ENCODE peak calls at places on chromosomes 13 and 19, in seven cellular contexts. Z is adrenal gland, M is breast epithelium, W is NB4, I is body of pancreas, T is vagina, U is tibial nerve. O is an unnamed sample.

GRCh38 chr13:30418075-30418715 is 4.1 kb upstream of the UBE2L5 start:
- DNase-seq in Z (no peak), M (no peak), W (no peak), I (no peak), T (no peak), U (no peak), O (no peak)

GRCh38 chr13:72696590-72696989 is 30.8 kb downstream of the MZT1 start:
- DNase-seq in Z (no peak), M (no peak), W (no peak), I (no peak), T (no peak), U (no peak), O (no peak)

GRCh38 chr13:39385154-39385553 is 217.8 kb downstream of the LHFPL6 start:
- DNase-seq in Z (no peak), M (no peak), W (no peak), I (no peak), T (no peak), U (no peak), O (no peak)

GRCh38 chr13:102597029-102598015 is 536 bp downstream of the TPP2 start:
- DNase-seq in Z (peak; percentile 15), M (no peak), W (peak; percentile 59), I (peak; percentile 12), T (no peak), U (no peak), O (peak; percentile 55)

GRCh38 chr19:10537668-10538067 is 6.0 kb upstream of the ATG4D start:
- DNase-seq in Z (no peak), M (no peak), W (no peak), I (no peak), T (no peak), U (no peak), O (no peak)

GRCh38 chr19:47203254-47203653 is 27.7 kb downstream of the BBC3 start:
- DNase-seq in Z (no peak), M (no peak), W (no peak), I (no peak), T (no peak), U (no peak), O (no peak)

GRCh38 chr19:44757057-44757734 is 8.7 kb downstream of the BCL3 start:
- DNase-seq in Z (no peak), M (no peak), W (no peak), I (peak; percentile 78), T (no peak), U (peak; percentile 61), O (no peak)

GRCh38 chr13:76976488-76976887 is 15.4 kb upstream of the CLN5 start:
- DNase-seq in Z (no peak), M (no peak), W (no peak), I (no peak), T (no peak), U (no peak), O (no peak)

GRCh38 chr13:107866007-107866665 is 349.2 kb downstream of the LIG4 start:
- DNase-seq in Z (no peak), M (no peak), W (no peak), I (peak; percentile 20), T (no peak), U (no peak), O (no peak)

GRCh38 chr19:7623725-7624603 is 5.4 kb downstream of the XAB2 start:
- DNase-seq in Z (no peak), M (no peak), W (no peak), I (no peak), T (no peak), U (no peak), O (no peak)

GRCh38 chr13:79534596-79534995 is 53.6 kb downstream of the NDFIP2 start:
- DNase-seq in Z (no peak), M (no peak), W (no peak), I (no peak), T (no peak), U (no peak), O (no peak)

GRCh38 chr19:7515471-7516226 is at the start of gene ZNF358:
- DNase-seq in Z (peak; percentile 86), M (no peak), W (peak; percentile 76), I (peak; percentile 69), T (no peak), U (peak; percentile 36), O (peak; percentile 50)

GRCh38 chr19:5145521-5146511 is 176.9 kb downstream of the KDM4B start:
- DNase-seq in Z (no peak), M (no peak), W (no peak), I (no peak), T (no peak), U (no peak), O (no peak)

GRCh38 chr13:40101708-40102359 is 446.4 kb downstream of the COG6 start:
- DNase-seq in Z (no peak), M (no peak), W (peak; percentile 34), I (no peak), T (no peak), U (no peak), O (no peak)

GRCh38 chr19:35642312-35642711 is 767 bp downstream of the ETV2 start:
- DNase-seq in Z (no peak), M (no peak), W (no peak), I (no peak), T (peak; percentile 80), U (no peak), O (no peak)

GRCh38 chr19:35642798-35643254 is 1.3 kb downstream of the ETV2 start:
- DNase-seq in Z (no peak), M (no peak), W (no peak), I (no peak), T (no peak), U (no peak), O (no peak)

GRCh38 chr19:35644206-35644986 is 2.9 kb downstream of the ETV2 start:
- DNase-seq in Z (peak; percentile 98), M (peak; percentile 93), W (peak; percentile 92), I (peak; percentile 98), T (peak; percentile 97), U (peak; percentile 90), O (peak; percentile 98)

GRCh38 chr19:35644987-35645679 is 3.0 kb upstream of the COX6B1 start:
- DNase-seq in Z (peak; percentile 85), M (peak; percentile 76), W (peak; percentile 80), I (peak; percentile 86), T (no peak), U (peak; percentile 90), O (peak; percentile 69)

DNA sequence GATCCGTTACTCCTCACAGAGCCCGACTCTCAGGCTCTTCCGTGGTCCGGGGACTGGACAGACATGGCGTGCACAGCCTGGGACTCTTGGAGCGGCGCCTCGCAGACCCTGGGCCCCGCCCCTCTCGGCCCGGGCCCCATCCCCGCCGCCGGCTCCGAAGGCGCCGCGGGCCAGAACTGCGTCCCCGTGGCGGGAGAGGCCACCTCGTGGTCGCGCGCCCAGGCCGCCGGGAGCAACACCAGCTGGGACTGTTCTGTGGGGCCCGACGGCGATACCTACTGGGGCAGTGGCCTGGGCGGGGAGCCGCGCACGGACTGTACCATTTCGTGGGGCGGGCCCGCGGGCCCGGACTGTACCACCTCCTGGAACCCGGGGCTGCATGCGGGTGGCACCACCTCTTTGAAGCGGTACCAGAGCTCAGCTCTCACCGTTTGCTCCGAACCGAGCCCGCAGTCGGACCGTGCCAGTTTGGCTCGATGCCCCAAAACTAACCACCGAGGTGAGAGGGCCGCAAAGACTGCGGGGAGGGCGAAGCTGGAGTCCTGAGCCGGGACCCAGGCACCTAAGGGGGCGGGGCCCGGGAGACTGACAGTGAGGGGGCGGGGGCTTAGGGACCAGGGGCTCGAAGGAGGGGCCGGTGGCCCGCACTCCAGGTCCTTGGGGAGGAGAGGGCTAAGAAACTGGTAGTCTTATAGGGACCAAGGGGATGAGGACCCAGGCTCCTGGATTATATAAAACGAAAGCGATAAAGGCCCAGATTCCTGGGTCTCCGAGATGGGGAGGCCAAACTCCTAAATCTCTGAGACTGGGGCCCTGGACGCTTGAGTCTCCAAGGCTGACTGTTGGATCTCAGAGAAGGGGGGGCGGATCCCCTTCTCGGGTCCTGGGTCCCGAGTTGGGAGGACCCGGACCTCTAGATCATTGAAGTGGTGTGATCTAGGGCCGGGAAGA is 2.0 kb downstream of the ETV2 start:
- DNase-seq in Z (peak; percentile 88), M (peak; percentile 78), W (peak; percentile 79), I (peak; percentile 91), T (no peak), U (peak; percentile 62), O (peak; percentile 92)
- TF ChIP-seq POLR2A in Z (peak; percentile 78), M (no peak), W (peak; percentile 69), I (peak; percentile 87), T (peak; percentile 44), U (no peak), O (peak; percentile 84)

GRCh38 chr13:99302637-99303505 is 4.3 kb downstream of the GPR183 start:
- DNase-seq in Z (no peak), M (no peak), W (no peak), I (no peak), T (no peak), U (no peak), O (no peak)
- TF ChIP-seq POLR2A in Z (no peak), M (no peak), W (no peak), I (no peak), T (no peak), U (no peak), O (no peak)

GRCh38 chr19:18274776-18275356 is 614 bp upstream of the IQCN start:
- DNase-seq in Z (peak; percentile 94), M (peak; percentile 84), W (peak; percentile 92), I (peak; percentile 94), T (no peak), U (peak; percentile 76), O (peak; percentile 71)

GRCh38 chr19:18271433-18271841 is 2.8 kb downstream of the IQCN start:
- DNase-seq in Z (no peak), M (no peak), W (no peak), I (no peak), T (no peak), U (no peak), O (no peak)

GRCh38 chr19:18273566-18274302 is 518 bp downstream of the IQCN start:
- DNase-seq in Z (no peak), M (no peak), W (no peak), I (no peak), T (no peak), U (no peak), O (no peak)

GRCh38 chr19:18270304-18270703 is 3.9 kb downstream of the IQCN start:
- DNase-seq in Z (no peak), M (no peak), W (no peak), I (no peak), T (no peak), U (no peak), O (no peak)

GRCh38 chr19:18274303-18274775 is at the start of gene IQCN:
- DNase-seq in Z (peak; percentile 70), M (no peak), W (peak; percentile 62), I (peak; percentile 34), T (no peak), U (no peak), O (no peak)
- TF ChIP-seq POLR2A in Z (no peak), M (no peak), W (no peak), I (no peak), T (no peak), U (no peak), O (no peak)

DNA sequence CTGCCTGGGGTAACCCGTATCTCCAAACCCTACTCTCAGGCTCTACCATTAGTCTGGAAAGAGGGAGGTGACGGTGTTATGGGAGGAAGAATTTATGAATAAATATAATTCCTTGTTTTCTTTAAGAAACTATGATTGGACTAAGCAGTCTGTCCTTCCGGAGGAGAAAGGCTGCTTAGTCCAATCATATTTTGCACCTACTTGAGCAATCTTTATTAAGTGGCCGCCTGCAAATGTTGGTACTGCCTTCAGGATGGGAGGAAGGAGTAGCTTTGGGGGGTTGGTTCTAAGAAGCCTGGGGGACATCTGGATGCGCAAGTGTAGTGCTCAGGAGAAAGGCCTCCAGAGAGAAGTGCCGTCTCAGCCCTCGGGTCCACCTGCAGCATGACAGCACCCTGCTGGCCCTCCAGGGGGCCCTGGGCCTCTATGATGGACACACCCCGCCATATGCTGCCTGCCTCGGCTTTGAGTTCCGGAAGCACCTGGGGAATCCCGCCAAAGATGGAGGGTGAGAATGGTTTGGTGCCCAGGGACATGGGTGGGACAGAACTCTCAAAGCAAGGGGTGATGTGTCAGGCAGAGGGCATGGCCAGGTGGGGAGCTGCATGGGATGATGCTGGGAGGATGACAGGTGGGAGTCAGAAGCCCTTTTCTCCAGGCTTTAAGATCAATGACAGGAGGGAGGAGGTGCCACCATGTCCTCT is 4.0 kb downstream of the ACP4 start:
- DNase-seq in Z (no peak), M (no peak), W (peak; percentile 72), I (peak; percentile 58), T (no peak), U (no peak), O (no peak)
- TF ChIP-seq POLR2A in Z (no peak), M (no peak), W (no peak), I (no peak), T (no peak), U (no peak), O (peak; percentile 22)

O was measured in erythroblast.